ENCODE peak calls at places on chromosomes 1 and 21, in seven cellular contexts. A is CD4-positive, CD25-positive, alpha-beta regulatory T cell; K is endodermal cell; H is astrocyte; G is cardiac muscle cell; V is neural progenitor cell; S is right atrium auricular region. P is an unnamed sample. For H3K36me3, the result is how much of the 10 kb centered on the place peaks cover.

GRCh38 chr21:25273945-25274344 is 333.3 kb downstream of the MRPL39 start:
- DNase-seq in G (no peak), K (no peak), H (no peak), S (no peak), V (no peak), A (no peak), P (no peak)

GRCh38 chr1:103529746-103530145 is 4.2 kb downstream of the RNPC3 start:
- DNase-seq in S (no peak), G (no peak), A (peak), H (peak), V (peak), K (peak), P (no peak)

GRCh38 chr1:93525431-93525830 is 77.5 kb downstream of the FNBP1L start:
- DNase-seq in A (no peak), S (no peak), K (no peak), V (no peak), G (peak), H (peak), P (no peak)

GRCh38 chr21:44516342-44516741 is 23.7 kb downstream of the KRTAP10-1 start:
- DNase-seq in S (no peak), A (no peak), K (no peak), H (no peak), G (no peak), V (no peak), P (no peak)

GRCh38 chr1:158095737-158096335 is 84.9 kb upstream of the CD1D start:
- DNase-seq in V (peak), S (no peak), A (peak), H (no peak), G (peak), K (peak), P (peak)

GRCh38 chr1:205813755-205814058 is 709 bp upstream of the SLC41A1 start:
- DNase-seq in G (no peak), S (peak), V (no peak), A (no peak), H (peak), K (no peak), P (peak)

GRCh38 chr1:230713915-230714764 is at the start of gene AGT:
- DNase-seq in H (peak), V (peak), A (no peak), S (peak), G (peak), K (no peak), P (peak)

GRCh38 chr1:1088036-1088800 is 14.1 kb upstream of the RNF223 start:
- DNase-seq in K (peak), G (no peak), A (no peak), H (no peak), S (no peak), V (no peak), P (no peak)

GRCh38 chr1:54173681-54174080 is 20.9 kb upstream of the CDCP2 start:
- DNase-seq in H (no peak), G (no peak), K (no peak), S (no peak), A (peak), V (peak), P (no peak)

DNA sequence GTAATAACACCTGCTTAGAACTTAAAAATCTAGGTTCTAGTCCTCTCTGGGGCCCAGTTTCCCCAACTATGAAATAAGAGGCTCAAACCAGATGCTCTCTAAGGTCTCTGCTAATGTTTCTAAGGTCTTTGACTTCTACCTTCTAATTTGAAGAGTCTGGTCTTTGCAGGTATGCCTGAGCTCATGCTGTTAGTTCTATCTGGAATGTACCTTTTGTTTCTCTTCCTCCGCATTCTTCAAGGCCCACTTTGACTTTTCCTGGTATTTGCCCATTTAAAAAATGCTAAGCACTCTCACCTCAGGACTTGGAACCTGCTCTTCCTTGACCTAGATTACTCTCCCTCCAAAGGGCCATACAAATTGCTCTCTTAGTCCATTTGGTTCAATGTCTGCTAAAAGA is 13.5 kb downstream of the SLC35D1 start:
- DNase-seq in H (no peak), S (no peak), K (no peak), V (no peak), A (no peak), G (no peak), P (no peak)
- H3K36me3 ChIP-seq in H (under half), S (half or more), K (half or more), V (under half), A (half or more), G (half or more), P (under half)

GRCh38 chr1:36301220-36301619 is 4.9 kb upstream of the SH3D21 start:
- DNase-seq in S (no peak), G (no peak), A (no peak), H (no peak), V (no peak), K (peak), P (no peak)
- H3K36me3 ChIP-seq in S (half or more), G (half or more), A (half or more), H (under half), V (under half), K (half or more), P (under half)

GRCh38 chr1:180053594-180054567 is 99.3 kb downstream of the CEP350 start:
- DNase-seq in S (no peak), K (no peak), V (no peak), H (no peak), A (no peak), G (peak), P (no peak)
- H3K36me3 ChIP-seq in S (half or more), K (half or more), V (under half), H (under half), A (half or more), G (half or more), P (under half)

DNA sequence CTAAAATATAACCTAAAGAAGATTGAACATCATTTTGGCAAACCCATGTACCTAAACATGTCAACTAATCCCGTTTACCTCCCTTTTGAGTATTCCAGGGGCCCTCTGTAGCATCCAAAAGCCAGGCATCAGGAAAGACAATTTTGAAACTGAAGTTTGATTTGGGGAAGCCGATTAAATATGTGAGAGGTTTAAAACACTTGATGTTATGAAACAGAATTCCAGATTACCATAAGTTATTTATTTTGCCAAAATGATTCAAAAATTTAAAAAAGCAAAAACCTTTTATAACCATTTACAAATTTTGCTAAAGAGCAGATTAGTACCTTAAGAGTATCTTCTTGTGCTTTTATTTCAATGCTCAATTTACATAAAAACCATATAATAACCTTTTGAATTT is 23.3 kb downstream of the ZNF648 start:
- DNase-seq in K (no peak), V (no peak), G (no peak), A (no peak), H (no peak), S (no peak), P (no peak)
- H3K36me3 ChIP-seq in K (under half), V (under half), G (under half), A (under half), H (under half), S (under half), P (under half)

DNA sequence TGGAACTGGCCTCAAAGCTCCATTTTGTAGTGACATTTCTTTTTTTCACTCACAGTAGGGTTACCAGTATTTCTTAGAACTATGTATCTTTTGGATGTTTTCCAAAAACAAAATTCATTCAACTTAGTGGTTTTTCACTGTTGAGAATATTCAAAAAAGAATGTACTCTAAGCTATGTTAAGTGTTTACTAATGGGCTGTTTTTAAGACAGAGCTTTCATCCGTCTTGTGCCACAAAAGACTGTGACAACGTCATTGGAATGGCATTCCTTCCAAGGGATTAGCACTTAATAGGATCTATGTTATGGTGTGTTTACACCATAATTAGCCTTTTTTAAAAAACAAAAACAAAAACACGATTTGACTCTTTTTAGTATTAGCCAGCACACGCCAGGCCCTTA is 66.8 kb downstream of the TTC3 start:
- DNase-seq in G (peak), H (peak), A (no peak), K (peak), S (no peak), V (peak), P (peak)
- H3K36me3 ChIP-seq in G (under half), H (under half), A (half or more), K (half or more), S (half or more), V (under half), P (under half)

GRCh38 chr1:26781206-26781825 is 6.4 kb upstream of the PIGV start:
- DNase-seq in S (no peak), G (no peak), H (no peak), V (no peak), K (no peak), A (no peak), P (no peak)

GRCh38 chr1:26784023-26784871 is 3.5 kb upstream of the PIGV start:
- DNase-seq in A (no peak), K (peak), V (peak), H (peak), S (peak), G (peak), P (peak)

GRCh38 chr1:26780344-26780957 is 7.3 kb upstream of the PIGV start:
- DNase-seq in S (no peak), A (no peak), K (no peak), G (no peak), H (no peak), V (no peak), P (no peak)

GRCh38 chr1:26783646-26784022 is 4.1 kb upstream of the PIGV start:
- DNase-seq in H (no peak), G (no peak), S (no peak), A (no peak), K (no peak), V (no peak), P (no peak)

GRCh38 chr1:26782521-26783212 is 5.1 kb upstream of the PIGV start:
- DNase-seq in S (no peak), V (no peak), G (no peak), H (no peak), A (no peak), K (no peak), P (no peak)
- H3K36me3 ChIP-seq in S (under half), V (under half), G (under half), H (under half), A (under half), K (half or more), P (under half)

GRCh38 chr1:104874044-104874443 is 1124.3 kb downstream of the AMY1C start:
- DNase-seq in S (no peak), A (no peak), K (no peak), H (no peak), V (no peak), G (no peak), P (no peak)
- H3K36me3 ChIP-seq in S (under half), A (under half), K (under half), H (under half), V (under half), G (under half), P (under half)

GRCh38 chr1:115283681-115284146 is 54.3 kb downstream of the NGF start:
- DNase-seq in A (no peak), V (no peak), S (no peak), G (no peak), K (no peak), H (no peak), P (no peak)
- H3K36me3 ChIP-seq in A (under half), V (under half), S (under half), G (under half), K (under half), H (under half), P (under half)

GRCh38 chr1:112579801-112580510 is 39.0 kb downstream of the ST7L start:
- DNase-seq in H (no peak), A (no peak), V (no peak), K (no peak), G (no peak), S (no peak), P (peak)
- H3K36me3 ChIP-seq in H (under half), A (under half), V (under half), K (under half), G (under half), S (half or more), P (under half)

GRCh38 chr1:238257018-238257417 is 366.3 kb upstream of the ZP4 start:
- DNase-seq in H (peak), V (no peak), A (no peak), S (no peak), K (no peak), G (no peak), P (peak)

GRCh38 chr1:238254935-238255334 is 364.2 kb upstream of the ZP4 start:
- DNase-seq in V (peak), G (no peak), S (no peak), A (no peak), K (no peak), H (no peak), P (no peak)

GRCh38 chr1:238258510-238258909 is 367.8 kb upstream of the ZP4 start:
- DNase-seq in V (no peak), S (no peak), K (no peak), H (no peak), G (no peak), A (no peak), P (no peak)
- H3K36me3 ChIP-seq in V (under half), S (under half), K (under half), H (under half), G (under half), A (under half), P (under half)